ENCODE peak calls at places on chromosomes 2 and 18, in eight cellular contexts. One of them, this sample, is unnamed.

GRCh38 chr2:28666496-28667184 is 85.0 kb upstream of the PPP1CB start:
- DNase-seq in Caco-2: no peak
- DNase-seq in cardiac fibroblast: peak
- DNase-seq in WERI-Rb-1: no peak
- DNase-seq in breast epithelium: no peak
- DNase-seq in astrocyte of the spinal cord: no peak
- DNase-seq in neural crest cell: no peak
- DNase-seq in upper lobe of right lung: no peak
- DNase-seq in this sample: no peak

GRCh38 chr18:79855147-79855910 is 57.6 kb downstream of the KCNG2 start:
- DNase-seq in Caco-2: no peak
- DNase-seq in cardiac fibroblast: no peak
- DNase-seq in WERI-Rb-1: no peak
- DNase-seq in breast epithelium: no peak
- DNase-seq in astrocyte of the spinal cord: no peak
- DNase-seq in neural crest cell: no peak
- DNase-seq in upper lobe of right lung: peak
- DNase-seq in this sample: no peak

GRCh38 chr18:27057459-27058302 is 127.4 kb downstream of the CHST9 start:
- DNase-seq in Caco-2: no peak
- DNase-seq in cardiac fibroblast: no peak
- DNase-seq in WERI-Rb-1: no peak
- DNase-seq in breast epithelium: no peak
- DNase-seq in astrocyte of the spinal cord: no peak
- DNase-seq in neural crest cell: no peak
- DNase-seq in upper lobe of right lung: no peak
- DNase-seq in this sample: no peak

GRCh38 chr2:27078267-27079194 is at the start of gene EMILIN1:
- DNase-seq in Caco-2: no peak
- DNase-seq in cardiac fibroblast: peak
- DNase-seq in WERI-Rb-1: no peak
- DNase-seq in breast epithelium: no peak
- DNase-seq in astrocyte of the spinal cord: peak
- DNase-seq in neural crest cell: peak
- DNase-seq in upper lobe of right lung: peak
- DNase-seq in this sample: no peak

GRCh38 chr2:54546925-54547324 is 90.8 kb downstream of the SPTBN1 start:
- DNase-seq in Caco-2: no peak
- DNase-seq in cardiac fibroblast: peak
- DNase-seq in WERI-Rb-1: no peak
- DNase-seq in breast epithelium: no peak
- DNase-seq in astrocyte of the spinal cord: peak
- DNase-seq in neural crest cell: no peak
- DNase-seq in upper lobe of right lung: no peak
- DNase-seq in this sample: no peak

GRCh38 chr2:120715356-120715755 is 20.3 kb upstream of the GLI2 start:
- DNase-seq in Caco-2: peak
- DNase-seq in cardiac fibroblast: peak
- DNase-seq in WERI-Rb-1: no peak
- DNase-seq in breast epithelium: no peak
- DNase-seq in astrocyte of the spinal cord: no peak
- DNase-seq in neural crest cell: no peak
- DNase-seq in upper lobe of right lung: peak
- DNase-seq in this sample: no peak

GRCh38 chr18:5538541-5538940 is 5.3 kb downstream of the EPB41L3 start:
- DNase-seq in Caco-2: no peak
- DNase-seq in cardiac fibroblast: no peak
- DNase-seq in WERI-Rb-1: no peak
- DNase-seq in breast epithelium: no peak
- DNase-seq in astrocyte of the spinal cord: no peak
- DNase-seq in neural crest cell: no peak
- DNase-seq in upper lobe of right lung: no peak
- DNase-seq in this sample: no peak

GRCh38 chr2:69149631-69150215 is 136.7 kb downstream of the ANTXR1 start:
- DNase-seq in Caco-2: peak
- DNase-seq in cardiac fibroblast: peak
- DNase-seq in WERI-Rb-1: no peak
- DNase-seq in breast epithelium: no peak
- DNase-seq in astrocyte of the spinal cord: peak
- DNase-seq in neural crest cell: no peak
- DNase-seq in upper lobe of right lung: no peak
- DNase-seq in this sample: no peak

GRCh38 chr18:8367217-8367988 is 241.8 kb upstream of the RAB12 start:
- DNase-seq in Caco-2: no peak
- DNase-seq in cardiac fibroblast: peak
- DNase-seq in WERI-Rb-1: peak
- DNase-seq in breast epithelium: no peak
- DNase-seq in astrocyte of the spinal cord: peak
- DNase-seq in neural crest cell: peak
- DNase-seq in upper lobe of right lung: peak
- DNase-seq in this sample: no peak

GRCh38 chr18:22840606-22841144 is 92.5 kb upstream of the RBBP8 start:
- DNase-seq in Caco-2: no peak
- DNase-seq in cardiac fibroblast: no peak
- DNase-seq in WERI-Rb-1: no peak
- DNase-seq in breast epithelium: no peak
- DNase-seq in astrocyte of the spinal cord: no peak
- DNase-seq in neural crest cell: no peak
- DNase-seq in upper lobe of right lung: no peak
- DNase-seq in this sample: no peak

GRCh38 chr2:68345129-68345875 is 19.8 kb upstream of the PLEK start:
- DNase-seq in Caco-2: no peak
- DNase-seq in cardiac fibroblast: no peak
- DNase-seq in WERI-Rb-1: no peak
- DNase-seq in breast epithelium: no peak
- DNase-seq in astrocyte of the spinal cord: no peak
- DNase-seq in neural crest cell: no peak
- DNase-seq in upper lobe of right lung: no peak
- DNase-seq in this sample: no peak

GRCh38 chr2:146982393-146982846 is 862.4 kb upstream of the ACVR2A start:
- DNase-seq in Caco-2: no peak
- DNase-seq in cardiac fibroblast: peak
- DNase-seq in WERI-Rb-1: no peak
- DNase-seq in breast epithelium: no peak
- DNase-seq in astrocyte of the spinal cord: peak
- DNase-seq in neural crest cell: no peak
- DNase-seq in upper lobe of right lung: no peak
- DNase-seq in this sample: no peak

GRCh38 chr2:69092857-69093256 is 79.9 kb downstream of the ANTXR1 start:
- DNase-seq in Caco-2: no peak
- DNase-seq in cardiac fibroblast: no peak
- DNase-seq in WERI-Rb-1: no peak
- DNase-seq in breast epithelium: no peak
- DNase-seq in astrocyte of the spinal cord: no peak
- DNase-seq in neural crest cell: no peak
- DNase-seq in upper lobe of right lung: no peak
- DNase-seq in this sample: no peak

GRCh38 chr2:240452471-240453256 is 17.2 kb downstream of the GPC1 start:
- DNase-seq in Caco-2: peak
- DNase-seq in cardiac fibroblast: peak
- DNase-seq in WERI-Rb-1: peak
- DNase-seq in breast epithelium: no peak
- DNase-seq in astrocyte of the spinal cord: peak
- DNase-seq in neural crest cell: peak
- DNase-seq in upper lobe of right lung: peak
- DNase-seq in this sample: no peak

DNA sequence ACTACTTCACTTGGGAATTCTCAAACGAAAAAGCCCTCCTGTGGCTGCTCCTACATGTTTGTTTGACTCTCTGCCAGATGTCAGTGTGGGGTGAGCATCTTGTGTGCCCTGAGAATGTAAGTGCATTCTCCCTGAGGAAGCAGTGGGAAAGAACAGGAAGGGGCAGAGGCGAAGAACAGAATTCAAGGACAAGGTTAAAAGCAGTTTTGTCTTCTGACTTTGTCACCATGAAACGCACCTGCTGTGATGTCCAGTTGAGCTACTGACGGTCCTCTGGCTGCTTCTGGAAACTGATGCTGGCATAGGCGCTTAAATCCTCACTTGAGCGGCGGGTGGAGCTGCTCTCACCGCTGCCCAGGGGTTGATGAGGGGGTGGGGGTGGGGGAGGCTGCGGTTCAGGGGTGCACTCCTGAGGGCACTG is 4.9 kb downstream of the IRS1 start:
- DNase-seq in Caco-2: no peak
- DNase-seq in cardiac fibroblast: peak
- DNase-seq in WERI-Rb-1: no peak
- DNase-seq in breast epithelium: no peak
- DNase-seq in astrocyte of the spinal cord: peak
- DNase-seq in neural crest cell: no peak
- DNase-seq in upper lobe of right lung: no peak
- DNase-seq in this sample: no peak
- TF ChIP-seq CTCF in Caco-2: no peak
- TF ChIP-seq CTCF in cardiac fibroblast: no peak
- TF ChIP-seq CTCF in WERI-Rb-1: no peak
- TF ChIP-seq CTCF in breast epithelium: no peak
- TF ChIP-seq CTCF in astrocyte of the spinal cord: no peak
- TF ChIP-seq CTCF in neural crest cell: no peak
- TF ChIP-seq CTCF in upper lobe of right lung: no peak
- TF ChIP-seq CTCF in this sample: no peak

GRCh38 chr18:72648079-72648478 is 103.9 kb upstream of the CBLN2 start:
- DNase-seq in Caco-2: no peak
- DNase-seq in cardiac fibroblast: no peak
- DNase-seq in WERI-Rb-1: no peak
- DNase-seq in breast epithelium: no peak
- DNase-seq in astrocyte of the spinal cord: no peak
- DNase-seq in neural crest cell: no peak
- DNase-seq in upper lobe of right lung: no peak
- DNase-seq in this sample: no peak

GRCh38 chr18:72651033-72651432 is 106.9 kb upstream of the CBLN2 start:
- DNase-seq in Caco-2: no peak
- DNase-seq in cardiac fibroblast: no peak
- DNase-seq in WERI-Rb-1: no peak
- DNase-seq in breast epithelium: no peak
- DNase-seq in astrocyte of the spinal cord: no peak
- DNase-seq in neural crest cell: no peak
- DNase-seq in upper lobe of right lung: no peak
- DNase-seq in this sample: no peak

GRCh38 chr18:72652990-72653593 is 109.0 kb upstream of the CBLN2 start:
- DNase-seq in Caco-2: peak
- DNase-seq in cardiac fibroblast: peak
- DNase-seq in WERI-Rb-1: peak
- DNase-seq in breast epithelium: no peak
- DNase-seq in astrocyte of the spinal cord: peak
- DNase-seq in neural crest cell: peak
- DNase-seq in upper lobe of right lung: no peak
- DNase-seq in this sample: no peak
- TF ChIP-seq CTCF in Caco-2: no peak
- TF ChIP-seq CTCF in cardiac fibroblast: peak
- TF ChIP-seq CTCF in WERI-Rb-1: peak
- TF ChIP-seq CTCF in breast epithelium: no peak
- TF ChIP-seq CTCF in astrocyte of the spinal cord: peak
- TF ChIP-seq CTCF in neural crest cell: peak
- TF ChIP-seq CTCF in upper lobe of right lung: peak
- TF ChIP-seq CTCF in this sample: no peak

GRCh38 chr2:11073251-11073650 is 82.0 kb upstream of the SLC66A3 start:
- DNase-seq in Caco-2: no peak
- DNase-seq in cardiac fibroblast: peak
- DNase-seq in WERI-Rb-1: peak
- DNase-seq in breast epithelium: no peak
- DNase-seq in astrocyte of the spinal cord: peak
- DNase-seq in neural crest cell: peak
- DNase-seq in upper lobe of right lung: peak
- DNase-seq in this sample: no peak
- TF ChIP-seq CTCF in Caco-2: peak
- TF ChIP-seq CTCF in cardiac fibroblast: peak
- TF ChIP-seq CTCF in WERI-Rb-1: peak
- TF ChIP-seq CTCF in breast epithelium: no peak
- TF ChIP-seq CTCF in astrocyte of the spinal cord: peak
- TF ChIP-seq CTCF in neural crest cell: peak
- TF ChIP-seq CTCF in upper lobe of right lung: peak
- TF ChIP-seq CTCF in this sample: no peak

DNA sequence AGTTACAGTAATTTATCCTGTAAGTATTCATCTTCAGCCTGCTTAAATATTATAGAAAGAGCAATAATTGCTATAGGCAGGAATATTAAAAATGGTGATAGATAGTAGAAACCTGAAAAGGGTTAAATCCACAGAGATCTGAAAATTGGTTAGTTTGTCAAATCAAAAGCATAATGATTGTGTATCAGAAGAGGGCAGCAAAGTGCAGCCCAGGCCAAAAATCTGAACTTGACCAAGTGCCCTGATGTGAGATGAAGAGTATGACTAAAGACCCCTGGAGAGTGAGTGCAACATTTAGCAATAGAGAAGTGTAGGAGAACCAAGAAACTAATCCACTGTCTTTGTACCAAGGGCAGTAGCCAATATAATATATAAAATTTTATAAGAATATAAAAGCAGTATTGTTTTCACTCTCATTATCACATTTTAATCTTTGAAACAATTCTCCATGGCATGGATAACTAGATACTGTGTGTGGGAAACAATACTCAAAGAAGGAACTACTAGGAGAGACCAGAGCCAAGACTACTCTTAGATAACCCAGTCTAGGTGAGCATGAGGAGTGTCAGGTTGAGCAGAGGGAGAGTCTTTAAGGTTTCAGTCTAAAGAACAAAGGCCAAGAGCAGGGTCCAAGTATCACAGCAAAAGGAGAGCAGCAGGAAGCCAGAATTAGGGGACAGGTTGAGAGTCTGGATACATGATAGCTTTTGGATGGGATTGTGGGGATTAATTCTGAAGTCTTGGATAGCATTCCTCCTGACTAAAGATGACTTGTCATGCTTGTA is 148.7 kb downstream of the CALCRL start:
- DNase-seq in Caco-2: no peak
- DNase-seq in cardiac fibroblast: peak
- DNase-seq in WERI-Rb-1: no peak
- DNase-seq in breast epithelium: no peak
- DNase-seq in astrocyte of the spinal cord: peak
- DNase-seq in neural crest cell: no peak
- DNase-seq in upper lobe of right lung: no peak
- DNase-seq in this sample: no peak
- TF ChIP-seq CTCF in Caco-2: no peak
- TF ChIP-seq CTCF in cardiac fibroblast: peak
- TF ChIP-seq CTCF in WERI-Rb-1: peak
- TF ChIP-seq CTCF in breast epithelium: no peak
- TF ChIP-seq CTCF in astrocyte of the spinal cord: peak
- TF ChIP-seq CTCF in neural crest cell: no peak
- TF ChIP-seq CTCF in upper lobe of right lung: peak
- TF ChIP-seq CTCF in this sample: no peak